ENCODE peak calls at places on chromosomes 13 and 19, in eight cellular contexts. One of them, this sample, is unnamed.

GRCh38 chr13:76976488-76976887 is 15.4 kb upstream of the CLN5 start:
- DNase-seq in activated CD4-positive, alpha-beta T cell treated with anti-CD3 and anti-CD28 coated beads for 48 hours: no peak
- DNase-seq in SW 1271: no peak
- DNase-seq in progenitor cell of endocrine pancreas: no peak
- DNase-seq in H54: no peak
- DNase-seq in activated naive CD4-positive, alpha-beta T cell treated with anti-CD3 and anti-CD28 coated beads, Interleukin-2, amount 10 ng/mL, durations not matched to agents 7 days and 5 days: peak
- DNase-seq in NCI-H2081: no peak
- DNase-seq in MCF 10A: peak
- DNase-seq in this sample: no peak

GRCh38 chr13:100633461-100633860 is 41.1 kb downstream of the TMTC4 start:
- DNase-seq in activated CD4-positive, alpha-beta T cell treated with anti-CD3 and anti-CD28 coated beads for 48 hours: no peak
- DNase-seq in SW 1271: no peak
- DNase-seq in progenitor cell of endocrine pancreas: no peak
- DNase-seq in H54: peak
- DNase-seq in activated naive CD4-positive, alpha-beta T cell treated with anti-CD3 and anti-CD28 coated beads, Interleukin-2, amount 10 ng/mL, durations not matched to agents 7 days and 5 days: no peak
- DNase-seq in NCI-H2081: no peak
- DNase-seq in MCF 10A: peak
- DNase-seq in this sample: no peak

GRCh38 chr19:14318873-14319272 is 62.4 kb upstream of the ADGRE5 start:
- DNase-seq in activated CD4-positive, alpha-beta T cell treated with anti-CD3 and anti-CD28 coated beads for 48 hours: no peak
- DNase-seq in SW 1271: no peak
- DNase-seq in progenitor cell of endocrine pancreas: no peak
- DNase-seq in H54: no peak
- DNase-seq in activated naive CD4-positive, alpha-beta T cell treated with anti-CD3 and anti-CD28 coated beads, Interleukin-2, amount 10 ng/mL, durations not matched to agents 7 days and 5 days: no peak
- DNase-seq in NCI-H2081: no peak
- DNase-seq in MCF 10A: no peak
- DNase-seq in this sample: no peak

GRCh38 chr19:48793271-48793670 is 17.6 kb downstream of the BCAT2 start:
- DNase-seq in activated CD4-positive, alpha-beta T cell treated with anti-CD3 and anti-CD28 coated beads for 48 hours: no peak
- DNase-seq in SW 1271: no peak
- DNase-seq in progenitor cell of endocrine pancreas: no peak
- DNase-seq in H54: no peak
- DNase-seq in activated naive CD4-positive, alpha-beta T cell treated with anti-CD3 and anti-CD28 coated beads, Interleukin-2, amount 10 ng/mL, durations not matched to agents 7 days and 5 days: no peak
- DNase-seq in NCI-H2081: no peak
- DNase-seq in MCF 10A: no peak
- DNase-seq in this sample: no peak

GRCh38 chr19:23436318-23436717 is 41.0 kb upstream of the ZNF91 start:
- DNase-seq in activated CD4-positive, alpha-beta T cell treated with anti-CD3 and anti-CD28 coated beads for 48 hours: peak
- DNase-seq in SW 1271: no peak
- DNase-seq in progenitor cell of endocrine pancreas: no peak
- DNase-seq in H54: no peak
- DNase-seq in activated naive CD4-positive, alpha-beta T cell treated with anti-CD3 and anti-CD28 coated beads, Interleukin-2, amount 10 ng/mL, durations not matched to agents 7 days and 5 days: no peak
- DNase-seq in NCI-H2081: no peak
- DNase-seq in MCF 10A: no peak
- DNase-seq in this sample: no peak

GRCh38 chr19:3798137-3798536 is 12.0 kb upstream of the MATK start:
- DNase-seq in activated CD4-positive, alpha-beta T cell treated with anti-CD3 and anti-CD28 coated beads for 48 hours: no peak
- DNase-seq in SW 1271: no peak
- DNase-seq in progenitor cell of endocrine pancreas: no peak
- DNase-seq in H54: no peak
- DNase-seq in activated naive CD4-positive, alpha-beta T cell treated with anti-CD3 and anti-CD28 coated beads, Interleukin-2, amount 10 ng/mL, durations not matched to agents 7 days and 5 days: peak
- DNase-seq in NCI-H2081: no peak
- DNase-seq in MCF 10A: no peak
- DNase-seq in this sample: no peak

GRCh38 chr19:45676851-45677263 is 8.8 kb downstream of the GIPR start:
- DNase-seq in activated CD4-positive, alpha-beta T cell treated with anti-CD3 and anti-CD28 coated beads for 48 hours: peak
- DNase-seq in SW 1271: no peak
- DNase-seq in progenitor cell of endocrine pancreas: no peak
- DNase-seq in H54: no peak
- DNase-seq in activated naive CD4-positive, alpha-beta T cell treated with anti-CD3 and anti-CD28 coated beads, Interleukin-2, amount 10 ng/mL, durations not matched to agents 7 days and 5 days: peak
- DNase-seq in NCI-H2081: no peak
- DNase-seq in MCF 10A: no peak
- DNase-seq in this sample: no peak

GRCh38 chr19:4361152-4362037 is 18.0 kb downstream of the MPND start:
- DNase-seq in activated CD4-positive, alpha-beta T cell treated with anti-CD3 and anti-CD28 coated beads for 48 hours: no peak
- DNase-seq in SW 1271: no peak
- DNase-seq in progenitor cell of endocrine pancreas: no peak
- DNase-seq in H54: no peak
- DNase-seq in activated naive CD4-positive, alpha-beta T cell treated with anti-CD3 and anti-CD28 coated beads, Interleukin-2, amount 10 ng/mL, durations not matched to agents 7 days and 5 days: no peak
- DNase-seq in NCI-H2081: no peak
- DNase-seq in MCF 10A: no peak
- DNase-seq in this sample: no peak

GRCh38 chr13:76663941-76664340 is 222.3 kb downstream of the KCTD12 start:
- DNase-seq in activated CD4-positive, alpha-beta T cell treated with anti-CD3 and anti-CD28 coated beads for 48 hours: no peak
- DNase-seq in SW 1271: no peak
- DNase-seq in progenitor cell of endocrine pancreas: no peak
- DNase-seq in H54: no peak
- DNase-seq in activated naive CD4-positive, alpha-beta T cell treated with anti-CD3 and anti-CD28 coated beads, Interleukin-2, amount 10 ng/mL, durations not matched to agents 7 days and 5 days: no peak
- DNase-seq in NCI-H2081: no peak
- DNase-seq in MCF 10A: peak
- DNase-seq in this sample: peak

GRCh38 chr19:41479757-41480191 is 36.8 kb downstream of the ERICH4 start:
- DNase-seq in activated CD4-positive, alpha-beta T cell treated with anti-CD3 and anti-CD28 coated beads for 48 hours: no peak
- DNase-seq in SW 1271: no peak
- DNase-seq in progenitor cell of endocrine pancreas: no peak
- DNase-seq in H54: no peak
- DNase-seq in activated naive CD4-positive, alpha-beta T cell treated with anti-CD3 and anti-CD28 coated beads, Interleukin-2, amount 10 ng/mL, durations not matched to agents 7 days and 5 days: no peak
- DNase-seq in NCI-H2081: no peak
- DNase-seq in MCF 10A: peak
- DNase-seq in this sample: no peak

GRCh38 chr13:30872195-30872594 is 33.9 kb upstream of the MEDAG start:
- DNase-seq in activated CD4-positive, alpha-beta T cell treated with anti-CD3 and anti-CD28 coated beads for 48 hours: no peak
- DNase-seq in SW 1271: no peak
- DNase-seq in progenitor cell of endocrine pancreas: no peak
- DNase-seq in H54: no peak
- DNase-seq in activated naive CD4-positive, alpha-beta T cell treated with anti-CD3 and anti-CD28 coated beads, Interleukin-2, amount 10 ng/mL, durations not matched to agents 7 days and 5 days: no peak
- DNase-seq in NCI-H2081: no peak
- DNase-seq in MCF 10A: no peak
- DNase-seq in this sample: no peak

GRCh38 chr19:3823345-3823704 is 37.1 kb upstream of the MATK start:
- DNase-seq in activated CD4-positive, alpha-beta T cell treated with anti-CD3 and anti-CD28 coated beads for 48 hours: no peak
- DNase-seq in SW 1271: no peak
- DNase-seq in progenitor cell of endocrine pancreas: no peak
- DNase-seq in H54: no peak
- DNase-seq in activated naive CD4-positive, alpha-beta T cell treated with anti-CD3 and anti-CD28 coated beads, Interleukin-2, amount 10 ng/mL, durations not matched to agents 7 days and 5 days: no peak
- DNase-seq in NCI-H2081: no peak
- DNase-seq in MCF 10A: no peak
- DNase-seq in this sample: no peak

GRCh38 chr13:102373221-102373620 is 28.6 kb downstream of the FGF14 start:
- DNase-seq in activated CD4-positive, alpha-beta T cell treated with anti-CD3 and anti-CD28 coated beads for 48 hours: no peak
- DNase-seq in SW 1271: no peak
- DNase-seq in progenitor cell of endocrine pancreas: no peak
- DNase-seq in H54: no peak
- DNase-seq in activated naive CD4-positive, alpha-beta T cell treated with anti-CD3 and anti-CD28 coated beads, Interleukin-2, amount 10 ng/mL, durations not matched to agents 7 days and 5 days: no peak
- DNase-seq in NCI-H2081: no peak
- DNase-seq in MCF 10A: no peak
- DNase-seq in this sample: no peak

GRCh38 chr19:9645466-9645865 is 24.4 kb upstream of the ZNF561 start:
- DNase-seq in activated CD4-positive, alpha-beta T cell treated with anti-CD3 and anti-CD28 coated beads for 48 hours: no peak
- DNase-seq in SW 1271: no peak
- DNase-seq in progenitor cell of endocrine pancreas: no peak
- DNase-seq in H54: no peak
- DNase-seq in activated naive CD4-positive, alpha-beta T cell treated with anti-CD3 and anti-CD28 coated beads, Interleukin-2, amount 10 ng/mL, durations not matched to agents 7 days and 5 days: no peak
- DNase-seq in NCI-H2081: no peak
- DNase-seq in MCF 10A: no peak
- DNase-seq in this sample: no peak

GRCh38 chr19:51799998-51800848 is 5.3 kb downstream of the FPR3 start:
- DNase-seq in activated CD4-positive, alpha-beta T cell treated with anti-CD3 and anti-CD28 coated beads for 48 hours: no peak
- DNase-seq in SW 1271: no peak
- DNase-seq in progenitor cell of endocrine pancreas: no peak
- DNase-seq in H54: no peak
- DNase-seq in activated naive CD4-positive, alpha-beta T cell treated with anti-CD3 and anti-CD28 coated beads, Interleukin-2, amount 10 ng/mL, durations not matched to agents 7 days and 5 days: no peak
- DNase-seq in NCI-H2081: no peak
- DNase-seq in MCF 10A: no peak
- DNase-seq in this sample: no peak

This sample was measured in NCI-H748 treated with DMSO at 0.1 percent for 48 hours.